ENCODE peak calls at places on chromosomes 1 and 21, in ten cellular contexts. B, V, Z, U, C, G, S, Q, D and H are unnamed samples.

GRCh38 chr21:45739218-45740087 is 95.9 kb downstream of the PCBP3 start:
- DNase-seq in C (no peak), D (no peak), B (no peak), G (no peak), V (no peak), Q (no peak), U (no peak), Z (no peak), S (no peak), H (no peak)

GRCh38 chr1:100657876-100658715 is 61.4 kb upstream of the VCAM1 start:
- DNase-seq in Z (no peak), S (no peak), C (no peak), D (no peak), Q (no peak), U (no peak), V (no peak), G (peak; percentile 49), B (no peak), H (peak; percentile 68)

GRCh38 chr1:87436534-87436933 is 107.9 kb downstream of the LMO4 start:
- DNase-seq in D (peak; percentile 63), V (no peak), S (no peak), G (no peak), U (no peak), C (peak; percentile 13), Q (no peak), Z (no peak), B (no peak), H (no peak)

GRCh38 chr1:228487336-228488106 is at the start of gene RNF187:
- DNase-seq in D (peak; percentile 50), U (peak; percentile 27), B (peak; percentile 92), Q (no peak), G (peak; percentile 18), C (peak; percentile 88), S (no peak), Z (peak; percentile 93), V (no peak), H (no peak)

GRCh38 chr1:235867903-235868469 is 1.3 kb upstream of the LYST start:
- DNase-seq in B (no peak), C (no peak), G (no peak), Z (no peak), S (no peak), Q (no peak), U (no peak), V (peak; percentile 84), D (no peak), H (no peak)

GRCh38 chr1:242016518-242016917 is 17.6 kb upstream of the MAP1LC3C start:
- DNase-seq in V (no peak), C (no peak), S (no peak), Z (no peak), G (no peak), B (no peak), U (no peak), Q (no peak), D (no peak), H (no peak)

GRCh38 chr1:88488277-88488676 is 195.8 kb upstream of the PKN2 start:
- DNase-seq in Z (no peak), C (no peak), G (peak; percentile 6), S (no peak), Q (no peak), U (peak; percentile 76), D (no peak), V (no peak), B (no peak), H (no peak)

GRCh38 chr1:22339237-22339636 is 112.4 kb upstream of the ZBTB40 start:
- DNase-seq in U (no peak), B (no peak), G (no peak), S (no peak), Z (no peak), V (no peak), Q (no peak), D (peak; percentile 21), C (no peak), H (no peak)

GRCh38 chr21:33028759-33029511 is 3.2 kb downstream of the OLIG2 start:
- DNase-seq in Z (no peak), C (no peak), D (no peak), U (no peak), B (no peak), V (peak; percentile 40), G (peak; percentile 14), Q (no peak), S (no peak), H (no peak)

GRCh38 chr1:189349600-189349999 is 1128.1 kb downstream of the BRINP3 start:
- DNase-seq in G (no peak), V (no peak), Q (no peak), B (no peak), Z (no peak), D (no peak), U (no peak), S (no peak), C (no peak), H (no peak)

GRCh38 chr1:160284220-160284781 is 632 bp downstream of the PEX19 start:
- DNase-seq in Q (peak; percentile 81), V (no peak), Z (peak; percentile 47), D (peak; percentile 79), B (no peak), C (no peak), U (peak; percentile 74), G (peak; percentile 76), S (peak; percentile 29), H (peak; percentile 71)

GRCh38 chr1:230702934-230703678 is 10.8 kb downstream of the AGT start:
- DNase-seq in U (no peak), G (no peak), S (peak; percentile 38), Q (no peak), C (no peak), V (no peak), B (no peak), Z (no peak), D (no peak), H (no peak)

GRCh38 chr1:61307422-61308140 is 225.2 kb downstream of the NFIA start:
- DNase-seq in Q (no peak), D (no peak), G (no peak), B (no peak), C (no peak), Z (no peak), U (no peak), V (no peak), S (no peak), H (no peak)

GRCh38 chr1:6134206-6134605 is 45.9 kb downstream of the CHD5 start:
- DNase-seq in Q (no peak), Z (no peak), V (no peak), S (no peak), D (no peak), C (no peak), G (no peak), B (no peak), U (no peak), H (no peak)

GRCh38 chr1:153563339-153563952 is 2.2 kb downstream of the S100A2 start:
- DNase-seq in U (no peak), D (no peak), G (no peak), Z (no peak), B (no peak), C (no peak), Q (no peak), V (no peak), S (no peak), H (no peak)

GRCh38 chr21:43338951-43339350 is 88.0 kb downstream of the SIK1 start:
- DNase-seq in D (no peak), Q (no peak), B (no peak), G (no peak), C (no peak), U (no peak), S (no peak), Z (no peak), V (no peak), H (no peak)

GRCh38 chr1:231869364-231869763 is 242.8 kb downstream of the DISC1 start:
- DNase-seq in B (no peak), S (no peak), G (no peak), D (no peak), C (no peak), Q (no peak), U (no peak), Z (no peak), V (no peak), H (no peak)

GRCh38 chr1:217435159-217435558 is 195.7 kb downstream of the GPATCH2 start:
- DNase-seq in S (no peak), U (no peak), V (no peak), Z (no peak), B (no peak), G (no peak), D (peak; percentile 11), Q (no peak), C (no peak), H (no peak)

DNA sequence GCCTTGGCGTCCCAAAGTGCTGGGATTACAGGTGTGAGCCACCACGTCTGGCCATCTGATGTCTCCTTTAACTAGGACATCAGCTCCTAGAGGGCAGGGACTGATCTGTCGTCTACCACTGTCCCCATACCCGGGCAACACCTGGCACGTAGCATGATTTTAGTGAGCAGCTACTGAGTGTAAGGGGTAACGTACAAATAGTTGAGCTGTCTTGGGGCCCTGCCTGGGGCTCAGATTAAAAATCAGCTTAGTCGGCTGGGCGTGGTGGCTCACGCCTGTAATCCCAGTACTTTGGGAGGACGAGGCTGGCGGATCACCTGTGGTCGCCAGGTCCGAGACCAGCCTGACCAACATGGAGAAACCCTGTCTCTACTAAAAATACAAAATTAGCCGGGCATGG is 1.8 kb downstream of the SRM start:
- DNase-seq in Q (no peak), D (no peak), S (no peak), C (no peak), G (no peak), Z (no peak), U (no peak), B (no peak), V (no peak), H (no peak)
- H3K4me3 ChIP-seq in Q (no peak overlapping the region), D (no peak overlapping the region), S (no peak overlapping the region), C (no peak overlapping the region), G (no peak overlapping the region), Z (no peak overlapping the region), U (peak overlapping the region; percentile 100), B (no peak overlapping the region), V (no peak overlapping the region), H (no peak overlapping the region)

DNA sequence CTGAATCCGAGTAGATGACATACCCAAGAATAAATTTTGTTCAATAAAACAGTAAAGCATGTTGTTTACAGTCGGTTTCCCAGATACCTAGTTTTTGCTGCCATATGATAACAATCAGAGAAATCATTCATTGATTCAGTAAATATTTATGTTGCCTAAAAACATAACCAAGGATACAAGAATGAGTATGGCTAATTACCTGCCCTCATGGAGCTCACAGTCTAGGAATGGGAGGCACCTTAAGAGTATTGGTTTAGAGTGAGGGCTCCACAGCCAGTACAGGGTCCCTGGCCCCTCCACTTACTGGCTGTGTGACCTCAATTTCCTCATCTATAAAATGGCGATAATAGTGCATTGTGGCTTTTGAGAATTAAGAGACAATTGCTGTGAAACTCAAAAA is 921 bp downstream of the ATP5PB start:
- DNase-seq in V (no peak), D (no peak), U (no peak), C (no peak), B (no peak), G (no peak), Z (no peak), Q (no peak), S (no peak), H (no peak)
- H3K4me3 ChIP-seq in V (peak overlapping the region; percentile 89), D (peak overlapping the region; percentile 91), U (peak overlapping the region; percentile 91), C (peak overlapping the region; percentile 77), B (peak overlapping the region; percentile 70), G (peak overlapping the region; percentile 92), Z (peak overlapping the region; percentile 66), Q (peak overlapping the region; percentile 96), S (peak overlapping the region; percentile 85), H (peak overlapping the region; percentile 95)

GRCh38 chr1:3012511-3013291 is 8.6 kb upstream of the ACTRT2 start:
- DNase-seq in B (no peak), C (peak; percentile 41), U (peak; percentile 55), S (peak; percentile 15), V (peak; percentile 33), G (no peak), Q (no peak), D (no peak), Z (peak; percentile 40), H (no peak)
- H3K4me3 ChIP-seq in B (no peak overlapping the region), C (no peak overlapping the region), U (no peak overlapping the region), S (no peak overlapping the region), V (no peak overlapping the region), G (no peak overlapping the region), Q (no peak overlapping the region), D (no peak overlapping the region), Z (no peak overlapping the region), H (no peak overlapping the region)

GRCh38 chr1:116092752-116093489 is 18.3 kb upstream of the MAB21L3 start:
- DNase-seq in Z (no peak), V (no peak), C (no peak), S (peak; percentile 11), D (no peak), Q (no peak), U (peak; percentile 41), G (no peak), B (no peak), H (no peak)
- H3K4me3 ChIP-seq in Z (no peak overlapping the region), V (no peak overlapping the region), C (no peak overlapping the region), S (peak overlapping the region; percentile 15), D (no peak overlapping the region), Q (no peak overlapping the region), U (no peak overlapping the region), G (no peak overlapping the region), B (no peak overlapping the region), H (no peak overlapping the region)